ENCODE peak calls at places on chromosomes 13 and 19, in nine cellular contexts. One of them, this sample, is unnamed.

GRCh38 chr13:111049791-111050538 is 65.1 kb upstream of the ARHGEF7 start:
- DNase-seq in endothelial cell of umbilical vein: peak; percentile 24
- DNase-seq in prostate gland: peak; percentile 23
- DNase-seq in body of pancreas: peak; percentile 56
- DNase-seq in stomach: peak; percentile 35
- DNase-seq in heart left ventricle: no peak
- DNase-seq in HepG2: no peak
- DNase-seq in A549: no peak
- DNase-seq in uterus: no peak
- DNase-seq in this sample: no peak

GRCh38 chr13:31160857-31161582 is 684 bp downstream of the HSPH1 start:
- DNase-seq in HepG2: peak; percentile 31
- DNase-seq in endothelial cell of umbilical vein: peak; percentile 74
- DNase-seq in body of pancreas: peak; percentile 52
- DNase-seq in stomach: peak; percentile 60
- DNase-seq in A549: no peak
- DNase-seq in prostate gland: peak; percentile 68
- DNase-seq in heart left ventricle: peak; percentile 69
- DNase-seq in uterus: peak; percentile 48
- DNase-seq in this sample: no peak

GRCh38 chr13:35512271-35512920 is 35.9 kb upstream of the MAB21L1 start:
- DNase-seq in endothelial cell of umbilical vein: peak; percentile 62
- DNase-seq in A549: no peak
- DNase-seq in body of pancreas: no peak
- DNase-seq in heart left ventricle: no peak
- DNase-seq in stomach: no peak
- DNase-seq in prostate gland: no peak
- DNase-seq in uterus: peak; percentile 54
- DNase-seq in HepG2: no peak
- DNase-seq in this sample: no peak

GRCh38 chr13:62512194-62513141 is 1096.8 kb upstream of the PCDH20 start:
- DNase-seq in endothelial cell of umbilical vein: peak; percentile 9
- DNase-seq in heart left ventricle: no peak
- DNase-seq in prostate gland: no peak
- DNase-seq in HepG2: peak; percentile 29
- DNase-seq in stomach: peak; percentile 42
- DNase-seq in uterus: no peak
- DNase-seq in body of pancreas: peak; percentile 62
- DNase-seq in A549: peak; percentile 1
- DNase-seq in this sample: no peak

GRCh38 chr19:56096665-56097064 is 24.4 kb downstream of the ZNF787 start:
- DNase-seq in stomach: no peak
- DNase-seq in uterus: no peak
- DNase-seq in A549: no peak
- DNase-seq in prostate gland: no peak
- DNase-seq in HepG2: no peak
- DNase-seq in endothelial cell of umbilical vein: no peak
- DNase-seq in body of pancreas: no peak
- DNase-seq in heart left ventricle: no peak
- DNase-seq in this sample: no peak

GRCh38 chr19:10815007-10815531 is 20.9 kb downstream of the TMED1 start:
- DNase-seq in endothelial cell of umbilical vein: no peak
- DNase-seq in HepG2: no peak
- DNase-seq in uterus: no peak
- DNase-seq in heart left ventricle: no peak
- DNase-seq in A549: no peak
- DNase-seq in stomach: no peak
- DNase-seq in body of pancreas: no peak
- DNase-seq in prostate gland: no peak
- DNase-seq in this sample: no peak

GRCh38 chr13:39417643-39418042 is 185.3 kb downstream of the LHFPL6 start:
- DNase-seq in body of pancreas: no peak
- DNase-seq in HepG2: no peak
- DNase-seq in stomach: no peak
- DNase-seq in heart left ventricle: no peak
- DNase-seq in A549: no peak
- DNase-seq in endothelial cell of umbilical vein: peak; percentile 74
- DNase-seq in uterus: no peak
- DNase-seq in prostate gland: no peak
- DNase-seq in this sample: no peak

GRCh38 chr19:23917856-23918255 is 3.2 kb downstream of the ZNF726 start:
- DNase-seq in A549: no peak
- DNase-seq in heart left ventricle: no peak
- DNase-seq in HepG2: no peak
- DNase-seq in endothelial cell of umbilical vein: no peak
- DNase-seq in prostate gland: peak; percentile 14
- DNase-seq in stomach: no peak
- DNase-seq in uterus: no peak
- DNase-seq in body of pancreas: peak; percentile 45
- DNase-seq in this sample: no peak

GRCh38 chr19:42206871-42207755 is 10.4 kb downstream of the DEDD2 start:
- DNase-seq in A549: peak; percentile 73
- DNase-seq in body of pancreas: no peak
- DNase-seq in uterus: no peak
- DNase-seq in heart left ventricle: peak; percentile 16
- DNase-seq in HepG2: no peak
- DNase-seq in prostate gland: no peak
- DNase-seq in stomach: no peak
- DNase-seq in endothelial cell of umbilical vein: no peak
- DNase-seq in this sample: no peak

GRCh38 chr13:51525567-51526165 is 58.6 kb upstream of the WDFY2 start:
- DNase-seq in HepG2: no peak
- DNase-seq in heart left ventricle: no peak
- DNase-seq in prostate gland: no peak
- DNase-seq in A549: no peak
- DNase-seq in endothelial cell of umbilical vein: no peak
- DNase-seq in uterus: no peak
- DNase-seq in body of pancreas: no peak
- DNase-seq in stomach: no peak
- DNase-seq in this sample: no peak

GRCh38 chr13:21902709-21903098 is 231.8 kb downstream of the FGF9 start:
- DNase-seq in stomach: no peak
- DNase-seq in prostate gland: no peak
- DNase-seq in uterus: no peak
- DNase-seq in body of pancreas: no peak
- DNase-seq in HepG2: no peak
- DNase-seq in A549: no peak
- DNase-seq in endothelial cell of umbilical vein: no peak
- DNase-seq in heart left ventricle: no peak
- DNase-seq in this sample: no peak

GRCh38 chr19:28424041-28424440 is 788.9 kb downstream of the UQCRFS1 start:
- DNase-seq in uterus: no peak
- DNase-seq in heart left ventricle: no peak
- DNase-seq in stomach: no peak
- DNase-seq in A549: no peak
- DNase-seq in endothelial cell of umbilical vein: no peak
- DNase-seq in HepG2: no peak
- DNase-seq in body of pancreas: no peak
- DNase-seq in prostate gland: no peak
- DNase-seq in this sample: no peak

GRCh38 chr19:12400618-12401502 is at the start of gene ZNF799:
- DNase-seq in endothelial cell of umbilical vein: peak; percentile 97
- DNase-seq in HepG2: peak; percentile 100
- DNase-seq in heart left ventricle: peak; percentile 99
- DNase-seq in prostate gland: peak; percentile 99
- DNase-seq in body of pancreas: peak; percentile 96
- DNase-seq in A549: peak; percentile 51
- DNase-seq in stomach: peak; percentile 99
- DNase-seq in uterus: peak; percentile 96
- DNase-seq in this sample: peak; percentile 99
- TF ChIP-seq POLR2A in endothelial cell of umbilical vein: no peak
- TF ChIP-seq POLR2A in HepG2: peak; percentile 83
- TF ChIP-seq POLR2A in heart left ventricle: peak; percentile 62
- TF ChIP-seq POLR2A in prostate gland: peak; percentile 72
- TF ChIP-seq POLR2A in body of pancreas: peak; percentile 74
- TF ChIP-seq POLR2A in A549: peak; percentile 19
- TF ChIP-seq POLR2A in stomach: no peak
- TF ChIP-seq POLR2A in uterus: peak; percentile 64
- TF ChIP-seq POLR2A in this sample: no peak

DNA sequence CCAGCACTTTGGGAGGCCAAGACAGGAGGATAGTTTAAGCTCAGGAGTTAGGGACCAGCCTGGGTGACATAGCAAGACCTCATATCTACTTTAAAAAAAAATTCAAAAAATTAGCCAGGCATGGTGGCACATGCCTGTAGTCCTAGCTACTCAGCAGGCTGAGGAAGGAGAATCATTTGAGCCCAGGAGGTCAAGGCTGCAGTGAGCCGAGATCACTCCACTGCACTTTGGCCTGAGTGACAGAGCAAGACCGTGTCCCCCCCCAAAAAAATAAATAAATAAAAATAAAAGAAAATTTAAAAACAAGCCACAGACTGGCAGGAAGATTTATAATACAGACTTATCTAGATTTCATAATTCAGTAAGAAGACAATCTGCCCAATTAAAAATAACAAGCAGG is 14.8 kb downstream of the PSPC1 start:
- DNase-seq in heart left ventricle: no peak
- DNase-seq in A549: no peak
- DNase-seq in HepG2: no peak
- DNase-seq in prostate gland: no peak
- DNase-seq in stomach: no peak
- DNase-seq in body of pancreas: no peak
- DNase-seq in endothelial cell of umbilical vein: no peak
- DNase-seq in uterus: no peak
- DNase-seq in this sample: no peak
- H3K4me1 ChIP-seq in heart left ventricle: peaks cover 7% of the 10 kb centered on the region
- H3K4me1 ChIP-seq in A549: no peaks in the 10 kb centered on the region
- H3K4me1 ChIP-seq in HepG2: peaks cover 31% of the 10 kb centered on the region
- H3K4me1 ChIP-seq in prostate gland: no peaks in the 10 kb centered on the region
- H3K4me1 ChIP-seq in stomach: peaks cover 62% of the 10 kb centered on the region
- H3K4me1 ChIP-seq in body of pancreas: no peaks in the 10 kb centered on the region
- H3K4me1 ChIP-seq in endothelial cell of umbilical vein: no peaks in the 10 kb centered on the region
- H3K4me1 ChIP-seq in uterus: peaks cover 9% of the 10 kb centered on the region
- H3K4me1 ChIP-seq in this sample: peaks cover 3% of the 10 kb centered on the region

DNA sequence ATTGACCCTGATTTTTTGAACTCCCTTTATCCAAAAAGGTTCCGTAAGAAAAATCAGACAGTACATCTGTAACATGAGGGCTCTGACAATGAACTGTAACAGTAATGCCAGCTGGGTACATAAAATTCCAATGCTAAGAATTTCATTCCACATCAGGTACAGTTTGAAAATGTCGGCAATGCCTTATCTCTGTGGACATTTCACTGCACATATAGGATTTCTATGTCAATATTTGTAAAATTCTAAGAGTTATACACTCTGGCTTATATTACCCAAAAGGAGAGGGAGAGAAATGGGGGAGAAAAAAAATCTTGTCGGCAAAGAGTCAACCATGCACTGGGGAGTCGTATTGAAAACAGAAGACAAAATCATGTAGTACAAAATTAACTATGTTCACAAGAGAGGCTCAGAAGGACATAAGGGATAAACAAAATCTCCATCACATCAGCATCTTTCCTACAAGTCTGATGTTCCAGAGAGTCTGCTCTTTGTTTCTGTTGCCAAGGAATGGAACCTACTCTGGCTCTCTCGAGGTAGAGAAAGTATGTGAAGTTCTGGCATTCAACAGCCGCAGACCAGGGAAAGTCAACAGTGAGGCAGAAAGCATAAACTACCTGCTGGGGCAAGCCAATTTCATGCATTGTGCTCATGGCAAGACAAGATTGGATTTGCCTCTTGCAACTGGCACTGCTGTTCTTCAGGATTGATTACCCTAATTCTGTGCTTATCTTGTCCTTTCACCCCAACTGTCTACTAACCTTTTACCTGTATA is 72.3 kb downstream of the STARD13 start:
- DNase-seq in uterus: no peak
- DNase-seq in heart left ventricle: no peak
- DNase-seq in stomach: peak; percentile 49
- DNase-seq in body of pancreas: no peak
- DNase-seq in HepG2: peak; percentile 46
- DNase-seq in endothelial cell of umbilical vein: no peak
- DNase-seq in A549: no peak
- DNase-seq in prostate gland: peak; percentile 84
- DNase-seq in this sample: no peak
- H3K27ac ChIP-seq in uterus: peak overlapping the region; percentile 50
- H3K27ac ChIP-seq in heart left ventricle: peak overlapping the region; percentile 6
- H3K27ac ChIP-seq in stomach: peak overlapping the region; percentile 65
- H3K27ac ChIP-seq in body of pancreas: no peak overlapping the region
- H3K27ac ChIP-seq in HepG2: no peak overlapping the region
- H3K27ac ChIP-seq in endothelial cell of umbilical vein: no peak overlapping the region
- H3K27ac ChIP-seq in A549: no peak overlapping the region
- H3K27ac ChIP-seq in prostate gland: peak overlapping the region; percentile 40
- H3K27ac ChIP-seq in this sample: peak overlapping the region; percentile 83

GRCh38 chr19:52554216-52554971 is 15.7 kb upstream of the ZNF701 start:
- DNase-seq in prostate gland: no peak
- DNase-seq in endothelial cell of umbilical vein: no peak
- DNase-seq in stomach: no peak
- DNase-seq in uterus: no peak
- DNase-seq in A549: no peak
- DNase-seq in body of pancreas: no peak
- DNase-seq in heart left ventricle: no peak
- DNase-seq in HepG2: no peak
- DNase-seq in this sample: no peak
- TF ChIP-seq POLR2A in prostate gland: no peak
- TF ChIP-seq POLR2A in endothelial cell of umbilical vein: no peak
- TF ChIP-seq POLR2A in stomach: no peak
- TF ChIP-seq POLR2A in uterus: no peak
- TF ChIP-seq POLR2A in A549: no peak
- TF ChIP-seq POLR2A in body of pancreas: no peak
- TF ChIP-seq POLR2A in heart left ventricle: no peak
- TF ChIP-seq POLR2A in HepG2: no peak
- TF ChIP-seq POLR2A in this sample: no peak

This sample was measured in suprapubic skin.